ENCODE peak calls at places on chromosomes 16 and 17, in nine cellular contexts. J is iPS DF 6.9, U is OCI-LY7, H is tibial nerve, O is adrenal gland, M is endodermal cell, L is uterus, S is K562, G is Caco-2. R is an unnamed sample.

GRCh38 chr17:1648582-1649115 is 1.0 kb downstream of the RILP start:
- DNase-seq in J (no peak), U (peak; percentile 96), L (peak; percentile 93), G (no peak), H (peak; percentile 90), S (peak; percentile 93), O (peak; percentile 98), M (peak; percentile 99), R (peak; percentile 93)

GRCh38 chr16:71837150-71837549 is 8.6 kb upstream of the ATXN1L start:
- DNase-seq in L (no peak), J (no peak), H (no peak), U (no peak), M (no peak), S (no peak), G (no peak), O (no peak), R (no peak)

GRCh38 chr17:51228177-51228576 is 31.7 kb downstream of the MBTD1 start:
- DNase-seq in H (no peak), G (no peak), J (no peak), O (no peak), U (no peak), S (no peak), M (no peak), L (no peak), R (no peak)

GRCh38 chr17:61689610-61690180 is 98.7 kb upstream of the NACA2 start:
- DNase-seq in L (no peak), J (no peak), M (no peak), U (no peak), H (no peak), G (no peak), O (no peak), S (no peak), R (no peak)

GRCh38 chr16:24800586-24800985 is 45.2 kb upstream of the SLC5A11 start:
- DNase-seq in U (no peak), G (peak; percentile 19), H (no peak), S (no peak), M (peak; percentile 56), O (no peak), L (no peak), J (no peak), R (no peak)

GRCh38 chr17:38602862-38603785 is 2.6 kb downstream of the SRCIN1 start:
- DNase-seq in G (no peak), M (peak; percentile 65), L (no peak), H (no peak), O (no peak), J (no peak), S (no peak), U (no peak), R (no peak)

GRCh38 chr17:12672944-12673343 is 7.3 kb downstream of the MYOCD start:
- DNase-seq in J (no peak), G (no peak), M (no peak), S (no peak), L (no peak), U (no peak), O (no peak), H (no peak), R (no peak)

GRCh38 chr17:38533241-38533640 is 72.5 kb downstream of the SRCIN1 start:
- DNase-seq in J (no peak), O (no peak), U (no peak), M (no peak), G (no peak), L (no peak), S (no peak), H (no peak), R (no peak)

GRCh38 chr16:54936979-54937672 is 6.5 kb downstream of the IRX5 start:
- DNase-seq in S (no peak), H (no peak), G (no peak), O (no peak), M (peak; percentile 92), L (no peak), U (no peak), J (no peak), R (peak; percentile 52)

GRCh38 chr16:5709889-5710288 is 612.3 kb upstream of the EEF2KMT start:
- DNase-seq in H (no peak), G (peak; percentile 33), J (peak; percentile 16), U (no peak), M (peak; percentile 85), O (no peak), S (no peak), L (no peak), R (no peak)

GRCh38 chr17:7897773-7898172 is 9.2 kb downstream of the CHD3 start:
- DNase-seq in M (peak; percentile 35), H (peak; percentile 19), U (no peak), O (peak; percentile 69), J (no peak), S (no peak), L (no peak), G (peak; percentile 47), R (no peak)

GRCh38 chr17:8359769-8360168 is 16.7 kb downstream of the KRABD2 start:
- DNase-seq in J (no peak), O (no peak), G (no peak), M (no peak), U (no peak), S (peak; percentile 42), L (peak; percentile 58), H (peak; percentile 31), R (no peak)

GRCh38 chr16:66604376-66605176 is at the start of gene CMTM3:
- DNase-seq in L (peak; percentile 63), G (peak; percentile 82), J (no peak), H (peak; percentile 64), S (peak; percentile 96), O (no peak), M (peak; percentile 93), U (peak; percentile 81), R (peak; percentile 76)

GRCh38 chr17:36742267-36743000 is 141.1 kb downstream of the MRM1 start:
- DNase-seq in U (no peak), M (peak; percentile 86), H (no peak), L (no peak), G (no peak), S (no peak), O (no peak), J (no peak), R (no peak)

GRCh38 chr16:18853694-18854093 is 52.3 kb upstream of the ARL6IP1 start:
- DNase-seq in G (no peak), M (no peak), J (no peak), H (no peak), O (no peak), L (no peak), U (no peak), S (no peak), R (no peak)

GRCh38 chr16:74169687-74170522 is 126.7 kb upstream of the PSMD7 start:
- DNase-seq in U (no peak), L (no peak), J (no peak), M (no peak), O (no peak), H (no peak), S (no peak), G (no peak), R (no peak)

GRCh38 chr16:28527985-28528384 is 10.8 kb downstream of the NUPR1 start:
- DNase-seq in M (no peak), S (no peak), O (no peak), L (no peak), H (no peak), U (no peak), J (no peak), G (no peak), R (no peak)
- H3K4me1 ChIP-seq in M (no peaks in the 10 kb centered on the region), S (peaks cover 16% of the 10 kb centered on the region), O (peaks cover 33% of the 10 kb centered on the region), L (no peaks in the 10 kb centered on the region), H (no peaks in the 10 kb centered on the region), U (peaks cover 7% of the 10 kb centered on the region), J (no peaks in the 10 kb centered on the region), G (peaks cover 56% of the 10 kb centered on the region), R (peaks cover 6% of the 10 kb centered on the region)

DNA sequence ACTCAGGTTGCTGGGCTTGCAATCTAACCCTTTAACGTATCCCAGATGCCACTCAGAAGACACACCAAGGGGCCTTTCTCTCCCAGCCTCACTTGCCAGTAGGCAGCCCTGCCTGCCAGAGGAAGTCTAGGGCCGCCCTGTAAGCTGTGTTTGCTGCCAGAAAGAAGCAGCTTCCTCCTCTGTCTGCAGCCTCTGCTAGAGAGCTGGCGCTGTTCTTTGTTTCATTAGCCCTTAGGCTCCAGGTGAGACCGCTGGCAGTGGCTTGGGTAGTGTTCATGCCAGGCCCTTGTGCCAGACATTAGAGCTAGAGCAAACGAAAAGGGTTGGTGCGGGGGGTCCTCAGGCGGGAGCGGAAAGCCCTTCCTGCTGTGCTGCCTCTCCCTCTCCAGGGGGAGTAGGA is 8.9 kb downstream of the CTRL start:
- DNase-seq in O (peak; percentile 64), L (no peak), H (no peak), U (no peak), S (no peak), M (no peak), G (no peak), J (no peak), R (no peak)
- H3K4me1 ChIP-seq in O (peaks cover under 1% of the 10 kb centered on the region), L (peaks cover 3% of the 10 kb centered on the region), H (peaks cover 7% of the 10 kb centered on the region), U (peaks cover 10% of the 10 kb centered on the region), S (peaks cover 18% of the 10 kb centered on the region), M (no peaks in the 10 kb centered on the region), G (no peaks in the 10 kb centered on the region), J (no peaks in the 10 kb centered on the region), R (peaks cover 81% of the 10 kb centered on the region)

DNA sequence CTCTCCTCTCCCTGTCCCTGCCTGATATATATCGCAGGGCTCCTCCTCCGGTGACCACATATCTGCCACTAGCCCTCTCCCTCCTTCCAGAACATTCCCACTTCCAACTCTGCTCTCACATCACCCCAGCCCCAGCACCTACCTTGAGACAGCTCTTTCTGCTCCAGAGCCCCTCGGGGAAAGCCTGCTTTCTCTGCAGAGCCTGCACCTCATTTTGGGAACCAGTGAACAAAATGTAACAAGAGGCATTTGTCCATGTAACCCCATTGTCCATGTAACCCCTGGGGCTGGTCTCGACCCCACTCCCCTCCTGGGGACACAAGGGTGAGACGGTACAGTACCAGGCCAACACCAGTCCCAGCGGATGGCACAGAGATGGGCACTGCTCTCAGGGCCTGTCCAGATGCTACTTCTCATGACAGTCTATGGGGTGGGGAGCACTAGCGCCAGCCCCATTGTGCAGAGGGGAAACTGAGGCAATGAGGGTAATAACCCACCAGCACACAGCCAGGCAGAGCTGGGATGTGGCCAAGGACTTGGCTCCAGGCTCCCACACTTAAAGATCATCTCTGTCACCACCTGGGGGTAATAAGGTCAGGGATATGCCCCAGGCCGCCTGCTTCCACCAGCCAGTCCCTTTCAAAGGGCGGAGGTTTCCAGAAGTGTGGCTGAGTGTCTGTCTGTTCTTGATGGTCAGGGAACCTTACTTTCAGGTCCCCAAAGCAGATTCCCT is 42.8 kb downstream of the TBC1D16 start:
- DNase-seq in O (no peak), L (no peak), M (no peak), G (no peak), S (no peak), H (no peak), J (no peak), U (no peak), R (no peak)
- H3K4me1 ChIP-seq in O (peaks cover 21% of the 10 kb centered on the region), L (peaks cover 16% of the 10 kb centered on the region), M (peaks cover 10% of the 10 kb centered on the region), G (peaks cover 57% of the 10 kb centered on the region), S (peaks cover 16% of the 10 kb centered on the region), H (peaks cover 36% of the 10 kb centered on the region), J (peaks cover 18% of the 10 kb centered on the region), U (peaks cover 28% of the 10 kb centered on the region), R (peaks cover 59% of the 10 kb centered on the region)

GRCh38 chr16:57020651-57021050 is 31.3 kb downstream of the NLRC5 start:
- DNase-seq in L (no peak), J (no peak), S (no peak), U (no peak), H (no peak), M (no peak), O (no peak), G (no peak), R (no peak)
- H3K4me1 ChIP-seq in L (no peaks in the 10 kb centered on the region), J (no peaks in the 10 kb centered on the region), S (no peaks in the 10 kb centered on the region), U (no peaks in the 10 kb centered on the region), H (no peaks in the 10 kb centered on the region), M (no peaks in the 10 kb centered on the region), O (no peaks in the 10 kb centered on the region), G (no peaks in the 10 kb centered on the region), R (no peaks in the 10 kb centered on the region)

GRCh38 chr16:53091508-53092211 is 36.9 kb downstream of the CHD9 start:
- DNase-seq in U (peak; percentile 30), O (peak; percentile 83), M (peak; percentile 84), L (peak; percentile 77), J (no peak), G (no peak), S (no peak), H (peak; percentile 60), R (peak; percentile 71)
- H3K4me1 ChIP-seq in U (peaks cover 78% of the 10 kb centered on the region), O (peaks cover 66% of the 10 kb centered on the region), M (peaks cover 11% of the 10 kb centered on the region), L (peaks cover 14% of the 10 kb centered on the region), J (peaks cover 8% of the 10 kb centered on the region), G (no peaks in the 10 kb centered on the region), S (peaks cover 11% of the 10 kb centered on the region), H (peaks cover 41% of the 10 kb centered on the region), R (peaks cover 62% of the 10 kb centered on the region)